ENCODE peak calls at places on chromosomes 16 and 17, in seven cellular contexts. One of them, this sample, is unnamed.

GRCh38 chr16:12532871-12533610 is 270.6 kb downstream of the CPPED1 start:
- DNase-seq in cardiac muscle cell: no peak
- DNase-seq in GM12878: no peak
- DNase-seq in ovary: no peak
- DNase-seq in AG04450: no peak
- DNase-seq in Peyer's patch: no peak
- DNase-seq in PC-9: no peak
- DNase-seq in this sample: no peak

GRCh38 chr16:84138824-84139627 is 6.0 kb downstream of the HSDL1 start:
- DNase-seq in AG04450: no peak
- DNase-seq in Peyer's patch: no peak
- DNase-seq in cardiac muscle cell: peak; percentile 76
- DNase-seq in GM12878: peak; percentile 56
- DNase-seq in PC-9: peak; percentile 67
- DNase-seq in ovary: no peak
- DNase-seq in this sample: no peak

GRCh38 chr16:89918453-89919347 is at the start of gene MC1R:
- DNase-seq in cardiac muscle cell: peak; percentile 63
- DNase-seq in Peyer's patch: no peak
- DNase-seq in GM12878: no peak
- DNase-seq in ovary: no peak
- DNase-seq in AG04450: no peak
- DNase-seq in PC-9: no peak
- DNase-seq in this sample: peak; percentile 83

GRCh38 chr17:36182176-36183000 is 6.0 kb upstream of the TBC1D3B start:
- DNase-seq in cardiac muscle cell: peak; percentile 29
- DNase-seq in GM12878: no peak
- DNase-seq in Peyer's patch: no peak
- DNase-seq in AG04450: no peak
- DNase-seq in ovary: no peak
- DNase-seq in PC-9: no peak
- DNase-seq in this sample: no peak

GRCh38 chr17:15092762-15093161 is 172.4 kb downstream of the PMP22 start:
- DNase-seq in AG04450: no peak
- DNase-seq in PC-9: no peak
- DNase-seq in Peyer's patch: no peak
- DNase-seq in GM12878: no peak
- DNase-seq in cardiac muscle cell: no peak
- DNase-seq in ovary: no peak
- DNase-seq in this sample: no peak

GRCh38 chr16:77998350-77999023 is 23.9 kb upstream of the CLEC3A start:
- DNase-seq in GM12878: no peak
- DNase-seq in Peyer's patch: no peak
- DNase-seq in PC-9: no peak
- DNase-seq in ovary: no peak
- DNase-seq in cardiac muscle cell: no peak
- DNase-seq in AG04450: no peak
- DNase-seq in this sample: no peak

GRCh38 chr16:85819711-85820110 is 20.2 kb downstream of the COX4I1 start:
- DNase-seq in cardiac muscle cell: no peak
- DNase-seq in PC-9: no peak
- DNase-seq in GM12878: no peak
- DNase-seq in AG04450: no peak
- DNase-seq in Peyer's patch: peak; percentile 46
- DNase-seq in ovary: no peak
- DNase-seq in this sample: no peak

GRCh38 chr17:76969598-76970172 is 101.5 kb downstream of the MGAT5B start:
- DNase-seq in AG04450: no peak
- DNase-seq in cardiac muscle cell: peak; percentile 5
- DNase-seq in PC-9: peak; percentile 74
- DNase-seq in GM12878: no peak
- DNase-seq in Peyer's patch: no peak
- DNase-seq in ovary: no peak
- DNase-seq in this sample: no peak

GRCh38 chr17:58330997-58331814 is 2.6 kb upstream of the TSPOAP1 start:
- DNase-seq in ovary: no peak
- DNase-seq in cardiac muscle cell: no peak
- DNase-seq in AG04450: no peak
- DNase-seq in PC-9: no peak
- DNase-seq in Peyer's patch: peak; percentile 47
- DNase-seq in GM12878: no peak
- DNase-seq in this sample: no peak

GRCh38 chr16:83813818-83814653 is 6.3 kb downstream of the HSBP1 start:
- DNase-seq in Peyer's patch: no peak
- DNase-seq in PC-9: no peak
- DNase-seq in ovary: peak; percentile 41
- DNase-seq in cardiac muscle cell: peak; percentile 63
- DNase-seq in AG04450: peak; percentile 78
- DNase-seq in GM12878: no peak
- DNase-seq in this sample: peak; percentile 77

GRCh38 chr17:56675876-56676660 is 82.6 kb downstream of the NOG start:
- DNase-seq in AG04450: no peak
- DNase-seq in ovary: no peak
- DNase-seq in Peyer's patch: no peak
- DNase-seq in GM12878: no peak
- DNase-seq in PC-9: no peak
- DNase-seq in cardiac muscle cell: no peak
- DNase-seq in this sample: no peak

GRCh38 chr17:39965017-39965699 is 2.4 kb downstream of the GSDMA start:
- DNase-seq in AG04450: no peak
- DNase-seq in Peyer's patch: no peak
- DNase-seq in GM12878: no peak
- DNase-seq in PC-9: no peak
- DNase-seq in cardiac muscle cell: no peak
- DNase-seq in ovary: no peak
- DNase-seq in this sample: no peak

GRCh38 chr16:86929149-86929871 is 351.0 kb downstream of the FOXL1 start:
- DNase-seq in ovary: no peak
- DNase-seq in GM12878: no peak
- DNase-seq in cardiac muscle cell: peak; percentile 20
- DNase-seq in AG04450: peak; percentile 59
- DNase-seq in Peyer's patch: peak; percentile 30
- DNase-seq in PC-9: no peak
- DNase-seq in this sample: no peak

GRCh38 chr17:68197997-68198930 is 49.6 kb upstream of the AMZ2 start:
- DNase-seq in AG04450: no peak
- DNase-seq in Peyer's patch: no peak
- DNase-seq in cardiac muscle cell: no peak
- DNase-seq in PC-9: peak; percentile 58
- DNase-seq in ovary: no peak
- DNase-seq in GM12878: no peak
- DNase-seq in this sample: peak; percentile 67

GRCh38 chr17:56099649-56100048 is 53.6 kb upstream of the ANKFN1 start:
- DNase-seq in Peyer's patch: no peak
- DNase-seq in GM12878: no peak
- DNase-seq in cardiac muscle cell: no peak
- DNase-seq in ovary: no peak
- DNase-seq in AG04450: no peak
- DNase-seq in PC-9: no peak
- DNase-seq in this sample: no peak

GRCh38 chr17:69669441-69670178 is 255.1 kb downstream of the MAP2K6 start:
- DNase-seq in PC-9: no peak
- DNase-seq in GM12878: no peak
- DNase-seq in Peyer's patch: no peak
- DNase-seq in AG04450: peak; percentile 16
- DNase-seq in ovary: no peak
- DNase-seq in cardiac muscle cell: no peak
- DNase-seq in this sample: no peak

GRCh38 chr17:71828182-71828596 is 292.6 kb upstream of the SOX9 start:
- DNase-seq in AG04450: no peak
- DNase-seq in GM12878: no peak
- DNase-seq in ovary: no peak
- DNase-seq in Peyer's patch: no peak
- DNase-seq in cardiac muscle cell: peak; percentile 5
- DNase-seq in PC-9: no peak
- DNase-seq in this sample: no peak

GRCh38 chr17:51961689-51962088 is 196.8 kb downstream of the CA10 start:
- DNase-seq in GM12878: no peak
- DNase-seq in cardiac muscle cell: no peak
- DNase-seq in Peyer's patch: no peak
- DNase-seq in AG04450: no peak
- DNase-seq in PC-9: no peak
- DNase-seq in ovary: no peak
- DNase-seq in this sample: no peak
- H3K9me3 ChIP-seq in GM12878: no peaks in the 10 kb centered on the region
- H3K9me3 ChIP-seq in cardiac muscle cell: no peaks in the 10 kb centered on the region
- H3K9me3 ChIP-seq in Peyer's patch: no peaks in the 10 kb centered on the region
- H3K9me3 ChIP-seq in AG04450: peaks cover 13% of the 10 kb centered on the region
- H3K9me3 ChIP-seq in PC-9: no peaks in the 10 kb centered on the region
- H3K9me3 ChIP-seq in ovary: no peaks in the 10 kb centered on the region
- H3K9me3 ChIP-seq in this sample: peaks cover 4% of the 10 kb centered on the region

GRCh38 chr16:20898938-20899502 is 1.1 kb downstream of the DCUN1D3 start:
- DNase-seq in PC-9: peak; percentile 50
- DNase-seq in Peyer's patch: no peak
- DNase-seq in cardiac muscle cell: no peak
- DNase-seq in ovary: no peak
- DNase-seq in AG04450: peak; percentile 59
- DNase-seq in GM12878: no peak
- DNase-seq in this sample: no peak
- H3K4me3 ChIP-seq in PC-9: peak overlapping the region; percentile 84
- H3K4me3 ChIP-seq in Peyer's patch: peak overlapping the region; percentile 77
- H3K4me3 ChIP-seq in cardiac muscle cell: peak overlapping the region; percentile 72
- H3K4me3 ChIP-seq in ovary: peak overlapping the region; percentile 83
- H3K4me3 ChIP-seq in AG04450: peak overlapping the region; percentile 95
- H3K4me3 ChIP-seq in GM12878: peak overlapping the region; percentile 82
- H3K4me3 ChIP-seq in this sample: peak overlapping the region; percentile 68

GRCh38 chr17:73453090-73453489 is 141.3 kb upstream of the CDC42EP4 start:
- DNase-seq in PC-9: no peak
- DNase-seq in cardiac muscle cell: no peak
- DNase-seq in AG04450: no peak
- DNase-seq in GM12878: no peak
- DNase-seq in ovary: no peak
- DNase-seq in Peyer's patch: no peak
- DNase-seq in this sample: no peak

GRCh38 chr17:73458191-73458590 is 146.4 kb upstream of the CDC42EP4 start:
- DNase-seq in PC-9: no peak
- DNase-seq in ovary: no peak
- DNase-seq in cardiac muscle cell: no peak
- DNase-seq in GM12878: no peak
- DNase-seq in AG04450: no peak
- DNase-seq in Peyer's patch: no peak
- DNase-seq in this sample: no peak

GRCh38 chr17:73452056-73452455 is 140.3 kb upstream of the CDC42EP4 start:
- DNase-seq in cardiac muscle cell: no peak
- DNase-seq in AG04450: no peak
- DNase-seq in GM12878: no peak
- DNase-seq in ovary: no peak
- DNase-seq in Peyer's patch: no peak
- DNase-seq in PC-9: no peak
- DNase-seq in this sample: no peak

GRCh38 chr17:73455767-73456166 is 144.0 kb upstream of the CDC42EP4 start:
- DNase-seq in cardiac muscle cell: no peak
- DNase-seq in PC-9: no peak
- DNase-seq in GM12878: no peak
- DNase-seq in ovary: no peak
- DNase-seq in AG04450: no peak
- DNase-seq in Peyer's patch: peak; percentile 33
- DNase-seq in this sample: no peak

DNA sequence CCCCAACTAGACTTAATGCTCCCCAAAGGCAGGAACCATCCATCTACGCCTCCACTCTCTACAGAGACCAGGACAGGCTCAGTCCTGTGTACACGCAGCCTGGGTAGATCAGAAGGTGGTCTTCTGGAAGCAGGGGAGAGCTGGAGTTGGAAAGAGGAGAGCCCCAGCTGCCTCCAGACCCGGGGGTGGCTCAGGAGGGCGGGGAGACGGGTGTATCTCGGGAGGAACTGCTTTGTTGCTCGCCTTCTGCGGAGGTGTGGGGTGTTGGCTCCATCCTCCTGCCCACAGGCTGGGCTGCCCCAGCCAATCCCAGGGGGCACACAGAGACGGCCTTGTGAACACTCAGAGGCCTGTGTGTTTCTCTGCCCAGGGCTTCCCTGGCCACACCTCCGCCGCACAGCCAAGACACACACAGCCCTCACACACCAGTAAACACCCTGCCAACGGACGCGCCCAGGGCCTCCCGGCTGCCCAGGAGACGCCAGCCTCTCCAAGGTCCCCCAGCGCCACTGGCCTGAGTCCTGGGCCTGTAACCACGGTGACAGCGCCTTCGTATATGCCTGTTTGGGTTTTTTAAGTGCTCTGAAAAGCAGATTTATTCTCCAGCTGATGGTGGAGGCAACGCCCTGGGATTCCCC is 143.4 kb upstream of the CDC42EP4 start:
- DNase-seq in Peyer's patch: peak; percentile 43
- DNase-seq in PC-9: no peak
- DNase-seq in AG04450: no peak
- DNase-seq in ovary: no peak
- DNase-seq in cardiac muscle cell: no peak
- DNase-seq in GM12878: no peak
- DNase-seq in this sample: no peak
- H3K9me3 ChIP-seq in Peyer's patch: no peaks in the 10 kb centered on the region
- H3K9me3 ChIP-seq in PC-9: no peaks in the 10 kb centered on the region
- H3K9me3 ChIP-seq in AG04450: no peaks in the 10 kb centered on the region
- H3K9me3 ChIP-seq in ovary: no peaks in the 10 kb centered on the region
- H3K9me3 ChIP-seq in cardiac muscle cell: no peaks in the 10 kb centered on the region
- H3K9me3 ChIP-seq in GM12878: no peaks in the 10 kb centered on the region
- H3K9me3 ChIP-seq in this sample: no peaks in the 10 kb centered on the region

GRCh38 chr16:11205065-11205699 is 50.8 kb downstream of the SOCS1 start:
- DNase-seq in cardiac muscle cell: peak; percentile 26
- DNase-seq in Peyer's patch: no peak
- DNase-seq in PC-9: no peak
- DNase-seq in AG04450: no peak
- DNase-seq in ovary: no peak
- DNase-seq in GM12878: no peak
- DNase-seq in this sample: no peak
- H3K4me3 ChIP-seq in cardiac muscle cell: no peak overlapping the region
- H3K4me3 ChIP-seq in Peyer's patch: no peak overlapping the region
- H3K4me3 ChIP-seq in PC-9: no peak overlapping the region
- H3K4me3 ChIP-seq in AG04450: no peak overlapping the region
- H3K4me3 ChIP-seq in ovary: no peak overlapping the region
- H3K4me3 ChIP-seq in GM12878: no peak overlapping the region
- H3K4me3 ChIP-seq in this sample: no peak overlapping the region

GRCh38 chr17:29862951-29863350 is 67.1 kb downstream of the SSH2 start:
- DNase-seq in ovary: no peak
- DNase-seq in Peyer's patch: no peak
- DNase-seq in AG04450: no peak
- DNase-seq in cardiac muscle cell: no peak
- DNase-seq in PC-9: no peak
- DNase-seq in GM12878: no peak
- DNase-seq in this sample: no peak

GRCh38 chr17:29857823-29858222 is 72.2 kb downstream of the SSH2 start:
- DNase-seq in ovary: no peak
- DNase-seq in AG04450: no peak
- DNase-seq in GM12878: no peak
- DNase-seq in cardiac muscle cell: no peak
- DNase-seq in PC-9: no peak
- DNase-seq in Peyer's patch: no peak
- DNase-seq in this sample: no peak

GRCh38 chr17:29866746-29867404 is 63.2 kb downstream of the SSH2 start:
- DNase-seq in cardiac muscle cell: no peak
- DNase-seq in GM12878: no peak
- DNase-seq in ovary: no peak
- DNase-seq in AG04450: no peak
- DNase-seq in PC-9: no peak
- DNase-seq in Peyer's patch: no peak
- DNase-seq in this sample: no peak

GRCh38 chr17:29867643-29868181 is 62.3 kb downstream of the SSH2 start:
- DNase-seq in GM12878: no peak
- DNase-seq in AG04450: no peak
- DNase-seq in Peyer's patch: no peak
- DNase-seq in ovary: no peak
- DNase-seq in cardiac muscle cell: peak; percentile 32
- DNase-seq in PC-9: no peak
- DNase-seq in this sample: no peak

GRCh38 chr17:29862127-29862526 is 67.9 kb downstream of the SSH2 start:
- DNase-seq in cardiac muscle cell: no peak
- DNase-seq in PC-9: no peak
- DNase-seq in ovary: no peak
- DNase-seq in Peyer's patch: no peak
- DNase-seq in AG04450: no peak
- DNase-seq in GM12878: no peak
- DNase-seq in this sample: no peak
- H3K9me3 ChIP-seq in cardiac muscle cell: no peaks in the 10 kb centered on the region
- H3K9me3 ChIP-seq in PC-9: no peaks in the 10 kb centered on the region
- H3K9me3 ChIP-seq in ovary: no peaks in the 10 kb centered on the region
- H3K9me3 ChIP-seq in Peyer's patch: no peaks in the 10 kb centered on the region
- H3K9me3 ChIP-seq in AG04450: no peaks in the 10 kb centered on the region
- H3K9me3 ChIP-seq in GM12878: peaks cover 3% of the 10 kb centered on the region
- H3K9me3 ChIP-seq in this sample: no peaks in the 10 kb centered on the region

This sample was measured in Caco-2.